ENCODE peak calls at places on chromosomes 11 and 22, in ten cellular contexts. J is NCI-H460; L is hypothalamus; B is HTR-8/SVneo; W is small intestine; X is stimulated activated naive CD4-positive, alpha-beta T cell; P is AG08396; E is cardiac fibroblast; M is IMR-90; U is tibial nerve. A is an unnamed sample.

GRCh38 chr11:97454988-97455387 is 1065.2 kb downstream of the JRKL start:
- DNase-seq in P (no peak), M (no peak), W (no peak), X (no peak), B (peak), U (no peak), E (peak), L (no peak), J (peak), A (peak)

GRCh38 chr11:64874841-64875240 is 3.6 kb downstream of the EHD1 start:
- DNase-seq in M (no peak), P (no peak), U (no peak), B (no peak), L (no peak), W (no peak), E (no peak), X (no peak), J (no peak), A (no peak)

GRCh38 chr22:22458896-22459588 is 49.5 kb downstream of the ZNF280B start:
- DNase-seq in W (no peak), J (no peak), B (no peak), X (no peak), E (no peak), P (no peak), L (no peak), M (no peak), U (no peak), A (no peak)

GRCh38 chr22:36156515-36157419 is 3.8 kb downstream of the APOL3 start:
- DNase-seq in U (peak), L (peak), B (peak), J (peak), M (peak), X (peak), E (peak), P (peak), W (peak), A (no peak)

GRCh38 chr11:61962213-61963015 is 5.0 kb downstream of the FTH1 start:
- DNase-seq in W (peak), J (no peak), L (no peak), X (no peak), B (no peak), M (no peak), E (no peak), P (no peak), U (no peak), A (no peak)

GRCh38 chr22:35900483-35901168 is 128.0 kb downstream of the RBFOX2 start:
- DNase-seq in L (no peak), P (peak), E (peak), W (no peak), U (no peak), M (peak), B (no peak), J (no peak), X (no peak), A (no peak)

GRCh38 chr11:39209966-39210365 is 2249.5 kb downstream of the LRRC4C start:
- DNase-seq in J (no peak), B (no peak), U (no peak), P (no peak), M (no peak), L (no peak), X (no peak), W (no peak), E (no peak), A (no peak)

GRCh38 chr11:78030429-78031325 is 7.6 kb upstream of the KCTD14 start:
- DNase-seq in J (no peak), L (peak), U (peak), X (no peak), P (peak), E (peak), W (peak), M (peak), B (peak), A (peak)

GRCh38 chr11:33040862-33041453 is 1.6 kb downstream of the TCP11L1 start:
- DNase-seq in P (no peak), J (no peak), X (no peak), U (no peak), B (no peak), E (no peak), L (no peak), W (no peak), M (no peak), A (no peak)

GRCh38 chr11:116294630-116295029 is 478.2 kb downstream of the BUD13 start:
- DNase-seq in E (no peak), U (no peak), W (peak), X (no peak), L (no peak), B (no peak), P (no peak), J (no peak), M (peak), A (no peak)

GRCh38 chr11:69210660-69211035 is 54.9 kb downstream of the SMIM38 start:
- DNase-seq in P (no peak), E (no peak), W (no peak), L (no peak), M (no peak), X (no peak), B (no peak), J (no peak), U (no peak), A (no peak)

GRCh38 chr11:1660025-1660867 is 30.7 kb downstream of the KRTAP5-5 start:
- DNase-seq in X (no peak), L (no peak), M (no peak), W (no peak), J (no peak), U (no peak), B (no peak), P (no peak), E (no peak), A (no peak)

GRCh38 chr11:66766681-66767080 is 37.7 kb upstream of the SPTBN2 start:
- DNase-seq in X (no peak), B (no peak), J (no peak), W (no peak), P (no peak), M (no peak), E (no peak), U (no peak), L (no peak), A (no peak)